ENCODE peak calls at places on chromosomes 1 and 21, in nine cellular contexts. F is GM23338; K is left ventricle myocardium inferior; S is sigmoid colon; X is breast epithelium; D is CD4-positive, alpha-beta memory T cell; Q is ovary; E is HFF-Myc; G is choroid plexus epithelial cell. R is an unnamed sample.

GRCh38 chr1:61612600-61612999 is 112.3 kb downstream of the TM2D1 start:
- DNase-seq in F (no peak), E (no peak), D (no peak), X (no peak), K (no peak), G (no peak), Q (no peak), S (no peak), R (no peak)

GRCh38 chr1:214086945-214087344 is 99.2 kb downstream of the PROX1 start:
- DNase-seq in S (no peak), F (peak; percentile 19), K (no peak), E (no peak), D (no peak), Q (no peak), X (no peak), G (no peak), R (no peak)

GRCh38 chr1:166489670-166490436 is 323.1 kb upstream of the FAM78B start:
- DNase-seq in E (no peak), Q (no peak), S (peak; percentile 62), F (no peak), G (no peak), X (no peak), K (no peak), D (peak; percentile 70), R (peak; percentile 63)

GRCh38 chr1:51922040-51922439 is 43.5 kb upstream of the NRDC start:
- DNase-seq in X (no peak), Q (no peak), F (no peak), D (no peak), S (no peak), G (no peak), K (no peak), E (no peak), R (no peak)

GRCh38 chr1:32798191-32798590 is 19.0 kb downstream of the YARS1 start:
- DNase-seq in Q (no peak), S (no peak), G (peak; percentile 81), E (no peak), D (no peak), F (no peak), X (no peak), K (no peak), R (no peak)

GRCh38 chr1:245247791-245248789 is 93.3 kb downstream of the KIF26B start:
- DNase-seq in K (no peak), F (no peak), S (no peak), E (no peak), X (no peak), G (no peak), Q (no peak), D (no peak), R (no peak)

GRCh38 chr21:37006521-37007291 is at the start of gene RIPPLY3:
- DNase-seq in F (peak; percentile 75), E (no peak), G (peak; percentile 34), S (no peak), K (no peak), D (no peak), Q (no peak), X (no peak), R (no peak)

GRCh38 chr1:150161747-150162581 is 12.2 kb downstream of the PLEKHO1 start:
- DNase-seq in K (no peak), S (no peak), X (no peak), Q (no peak), D (no peak), G (peak; percentile 63), F (peak; percentile 44), E (no peak), R (peak; percentile 54)

GRCh38 chr1:200029035-200029623 is 1.6 kb downstream of the NR5A2 start:
- DNase-seq in F (peak; percentile 79), E (no peak), S (no peak), D (no peak), Q (no peak), X (no peak), G (no peak), K (no peak), R (peak; percentile 32)

GRCh38 chr1:171286032-171286705 is 27.8 kb upstream of the FMO4 start:
- DNase-seq in S (no peak), X (no peak), K (no peak), Q (no peak), E (no peak), G (peak; percentile 29), F (no peak), D (no peak), R (no peak)
- H3K4me3 ChIP-seq in S (no peak overlapping the region), X (no peak overlapping the region), K (no peak overlapping the region), Q (no peak overlapping the region), E (no peak overlapping the region), G (no peak overlapping the region), F (no peak overlapping the region), D (no peak overlapping the region), R (no peak overlapping the region)

GRCh38 chr1:109794319-109795132 is 30.8 kb upstream of the EPS8L3 start:
- DNase-seq in K (no peak), G (no peak), S (no peak), Q (no peak), E (no peak), F (no peak), X (peak; percentile 24), D (no peak), R (no peak)

GRCh38 chr1:109793089-109793485 is 29.4 kb upstream of the EPS8L3 start:
- DNase-seq in X (peak; percentile 7), G (no peak), F (no peak), E (no peak), S (peak; percentile 18), Q (no peak), K (no peak), D (no peak), R (no peak)

GRCh38 chr1:109791495-109792040 is 27.8 kb upstream of the EPS8L3 start:
- DNase-seq in Q (no peak), F (no peak), E (no peak), S (peak; percentile 63), K (no peak), X (peak; percentile 35), D (no peak), G (no peak), R (no peak)

GRCh38 chr1:109792056-109792831 is 28.5 kb upstream of the EPS8L3 start:
- DNase-seq in K (peak; percentile 64), G (peak; percentile 96), E (peak; percentile 87), Q (peak; percentile 85), S (peak; percentile 89), D (no peak), F (peak; percentile 73), X (peak; percentile 58), R (no peak)

GRCh38 chr1:109793486-109794318 is 30.0 kb upstream of the EPS8L3 start:
- DNase-seq in F (peak; percentile 45), K (no peak), D (peak; percentile 79), X (peak; percentile 52), G (peak; percentile 71), Q (no peak), S (peak; percentile 65), E (peak; percentile 52), R (no peak)
- H3K4me3 ChIP-seq in F (no peak overlapping the region), K (no peak overlapping the region), D (no peak overlapping the region), X (no peak overlapping the region), G (no peak overlapping the region), Q (no peak overlapping the region), S (no peak overlapping the region), E (no peak overlapping the region), R (no peak overlapping the region)

GRCh38 chr1:207959141-207959825 is 48.4 kb upstream of the CD34 start:
- DNase-seq in X (peak; percentile 67), D (peak; percentile 24), G (peak; percentile 56), K (peak; percentile 90), Q (peak; percentile 91), E (no peak), S (peak; percentile 94), F (peak; percentile 77), R (peak; percentile 26)
- H3K4me3 ChIP-seq in X (peak overlapping the region; percentile 50), D (no peak overlapping the region), G (peak overlapping the region; percentile 52), K (peak overlapping the region; percentile 70), Q (peak overlapping the region; percentile 45), E (peak overlapping the region; percentile 2), S (peak overlapping the region; percentile 49), F (peak overlapping the region; percentile 67), R (peak overlapping the region; percentile 37)

GRCh38 chr1:161066694-161067093 is 3.0 kb downstream of the ARHGAP30 start:
- DNase-seq in X (no peak), F (no peak), Q (no peak), G (no peak), S (no peak), E (no peak), D (peak; percentile 55), K (no peak), R (no peak)

GRCh38 chr1:161069731-161070270 is at the start of gene ARHGAP30:
- DNase-seq in D (peak; percentile 94), E (no peak), S (peak; percentile 83), G (no peak), F (peak; percentile 41), Q (no peak), X (no peak), K (peak; percentile 62), R (peak; percentile 87)

GRCh38 chr1:161070737-161071136 is 1.0 kb upstream of the ARHGAP30 start:
- DNase-seq in G (peak; percentile 24), E (no peak), X (no peak), K (no peak), S (no peak), D (no peak), Q (no peak), F (no peak), R (no peak)

GRCh38 chr1:161069201-161069685 is 448 bp downstream of the ARHGAP30 start:
- DNase-seq in E (no peak), F (no peak), G (no peak), D (no peak), K (no peak), X (no peak), Q (no peak), S (no peak), R (no peak)

DNA sequence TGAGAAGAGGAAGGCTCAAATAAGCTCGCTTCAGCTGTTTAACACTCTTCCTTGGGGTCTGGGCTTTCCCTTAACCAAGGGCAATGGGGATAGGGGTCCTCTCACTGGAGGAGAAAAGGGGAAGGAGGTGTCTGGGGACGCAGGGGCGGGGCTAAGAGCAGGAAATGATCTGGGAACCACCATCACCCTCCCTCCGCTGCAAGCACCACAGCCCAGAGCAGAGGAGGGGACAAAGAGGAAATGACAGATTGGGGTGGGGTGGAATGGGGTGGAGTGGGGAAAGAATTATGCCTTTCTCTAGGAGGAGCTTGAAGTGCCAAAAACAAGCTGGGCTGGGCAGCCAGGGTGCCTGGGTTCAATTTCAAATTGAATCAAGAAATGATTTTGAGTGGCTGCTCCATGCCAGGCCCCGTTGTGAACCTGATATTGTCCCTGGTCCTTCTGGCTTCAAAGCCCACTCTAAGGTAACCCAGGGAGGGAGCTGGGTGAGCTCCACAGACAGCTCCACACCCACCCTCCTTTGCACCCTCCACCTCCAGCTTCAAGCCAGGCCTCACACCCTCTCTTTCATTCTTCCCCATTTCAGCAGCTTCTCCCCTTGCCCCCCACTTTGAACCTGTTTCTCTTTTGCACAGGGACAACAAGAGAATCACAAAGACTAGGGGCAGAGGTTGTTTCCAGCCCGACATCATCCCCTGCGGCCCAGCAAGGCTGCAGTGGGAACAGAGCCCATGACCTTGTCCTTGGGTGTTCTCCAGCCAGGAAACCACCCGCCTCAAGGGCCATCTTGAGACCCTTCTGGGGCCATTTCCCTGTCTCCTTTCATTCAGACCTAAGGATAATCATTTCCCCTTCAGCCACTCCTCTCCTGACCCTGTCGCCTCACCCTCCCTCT is 1.1 kb downstream of the ARHGAP30 start:
- DNase-seq in G (no peak), Q (no peak), S (peak; percentile 80), F (peak; percentile 56), E (no peak), K (peak; percentile 70), D (peak; percentile 93), X (no peak), R (peak; percentile 78)
- H3K4me3 ChIP-seq in G (no peak overlapping the region), Q (no peak overlapping the region), S (peak overlapping the region; percentile 16), F (no peak overlapping the region), E (no peak overlapping the region), K (peak overlapping the region; percentile 49), D (peak overlapping the region; percentile 96), X (peak overlapping the region; percentile 42), R (peak overlapping the region; percentile 100)

R was measured in GM06990.